ENCODE peak calls at places on chromosomes 2 and 18, in four cellular contexts. One of them, this sample, is unnamed.

GRCh38 chr2:180622122-180622918 is 358.1 kb upstream of the UBE2E3 start:
- DNase-seq in HepG2: no peak
- DNase-seq in K562: no peak
- DNase-seq in GM12878: no peak
- DNase-seq in this sample: no peak

GRCh38 chr2:14673351-14673875 is 40.9 kb downstream of the LRATD1 start:
- DNase-seq in HepG2: no peak
- DNase-seq in K562: no peak
- DNase-seq in GM12878: no peak
- DNase-seq in this sample: no peak

GRCh38 chr2:42046819-42047487 is 868 bp upstream of the PKDCC start:
- DNase-seq in HepG2: peak
- DNase-seq in K562: no peak
- DNase-seq in GM12878: no peak
- DNase-seq in this sample: peak

GRCh38 chr18:2515408-2515807 is 55.9 kb downstream of the METTL4 start:
- DNase-seq in HepG2: no peak
- DNase-seq in K562: no peak
- DNase-seq in GM12878: no peak
- DNase-seq in this sample: no peak

GRCh38 chr2:231721641-231722310 is 13.5 kb downstream of the PTMA start:
- DNase-seq in HepG2: no peak
- DNase-seq in K562: no peak
- DNase-seq in GM12878: no peak
- DNase-seq in this sample: no peak

GRCh38 chr18:7568426-7568825 is 1.3 kb downstream of the PTPRM start:
- DNase-seq in HepG2: peak
- DNase-seq in K562: no peak
- DNase-seq in GM12878: no peak
- DNase-seq in this sample: peak

GRCh38 chr2:3644891-3645605 is 13.0 kb upstream of the ALLC start:
- DNase-seq in HepG2: no peak
- DNase-seq in K562: no peak
- DNase-seq in GM12878: no peak
- DNase-seq in this sample: peak

GRCh38 chr18:68766433-68766832 is 31.4 kb upstream of the CCDC102B start:
- DNase-seq in HepG2: no peak
- DNase-seq in K562: no peak
- DNase-seq in GM12878: no peak
- DNase-seq in this sample: no peak

GRCh38 chr2:151638188-151638933 is 95.9 kb downstream of the NEB start:
- DNase-seq in HepG2: peak
- DNase-seq in K562: no peak
- DNase-seq in GM12878: peak
- DNase-seq in this sample: no peak

GRCh38 chr2:109295070-109295780 is 166.2 kb downstream of the SH3RF3 start:
- DNase-seq in HepG2: no peak
- DNase-seq in K562: no peak
- DNase-seq in GM12878: no peak
- DNase-seq in this sample: no peak

GRCh38 chr2:105344704-105345345 is 7.5 kb downstream of the C2orf49 start:
- DNase-seq in HepG2: peak
- DNase-seq in K562: no peak
- DNase-seq in GM12878: no peak
- DNase-seq in this sample: no peak

GRCh38 chr18:40673150-40673549 is 1281.9 kb upstream of the PIK3C3 start:
- DNase-seq in HepG2: no peak
- DNase-seq in K562: no peak
- DNase-seq in GM12878: no peak
- DNase-seq in this sample: no peak

GRCh38 chr18:34999734-35000397 is 41.3 kb upstream of the MAPRE2 start:
- DNase-seq in HepG2: no peak
- DNase-seq in K562: no peak
- DNase-seq in GM12878: no peak
- DNase-seq in this sample: no peak

GRCh38 chr18:4236940-4237686 is 218.0 kb downstream of the DLGAP1 start:
- DNase-seq in HepG2: no peak
- DNase-seq in K562: no peak
- DNase-seq in GM12878: no peak
- DNase-seq in this sample: no peak

GRCh38 chr18:4232656-4233055 is 222.5 kb downstream of the DLGAP1 start:
- DNase-seq in HepG2: no peak
- DNase-seq in K562: no peak
- DNase-seq in GM12878: no peak
- DNase-seq in this sample: no peak

GRCh38 chr18:4230450-4231168 is 224.5 kb downstream of the DLGAP1 start:
- DNase-seq in HepG2: no peak
- DNase-seq in K562: no peak
- DNase-seq in GM12878: no peak
- DNase-seq in this sample: no peak

GRCh38 chr18:4233468-4233867 is 221.6 kb downstream of the DLGAP1 start:
- DNase-seq in HepG2: no peak
- DNase-seq in K562: no peak
- DNase-seq in GM12878: no peak
- DNase-seq in this sample: no peak
- TF ChIP-seq CBFB in HepG2: no peak
- TF ChIP-seq CBFB in K562: no peak
- TF ChIP-seq CBFB in GM12878: no peak
- TF ChIP-seq CBFB in this sample: no peak

GRCh38 chr2:100011272-100011711 is 131.1 kb downstream of the AFF3 start:
- DNase-seq in HepG2: no peak
- DNase-seq in K562: no peak
- DNase-seq in GM12878: no peak
- DNase-seq in this sample: no peak
- TF ChIP-seq CBFB in HepG2: no peak
- TF ChIP-seq CBFB in K562: no peak
- TF ChIP-seq CBFB in GM12878: no peak
- TF ChIP-seq CBFB in this sample: no peak

GRCh38 chr2:18180031-18180610 is 301.7 kb downstream of the KCNS3 start:
- DNase-seq in HepG2: no peak
- DNase-seq in K562: no peak
- DNase-seq in GM12878: no peak
- DNase-seq in this sample: no peak

GRCh38 chr2:18176679-18177215 is 298.3 kb downstream of the KCNS3 start:
- DNase-seq in HepG2: no peak
- DNase-seq in K562: no peak
- DNase-seq in GM12878: no peak
- DNase-seq in this sample: no peak

DNA sequence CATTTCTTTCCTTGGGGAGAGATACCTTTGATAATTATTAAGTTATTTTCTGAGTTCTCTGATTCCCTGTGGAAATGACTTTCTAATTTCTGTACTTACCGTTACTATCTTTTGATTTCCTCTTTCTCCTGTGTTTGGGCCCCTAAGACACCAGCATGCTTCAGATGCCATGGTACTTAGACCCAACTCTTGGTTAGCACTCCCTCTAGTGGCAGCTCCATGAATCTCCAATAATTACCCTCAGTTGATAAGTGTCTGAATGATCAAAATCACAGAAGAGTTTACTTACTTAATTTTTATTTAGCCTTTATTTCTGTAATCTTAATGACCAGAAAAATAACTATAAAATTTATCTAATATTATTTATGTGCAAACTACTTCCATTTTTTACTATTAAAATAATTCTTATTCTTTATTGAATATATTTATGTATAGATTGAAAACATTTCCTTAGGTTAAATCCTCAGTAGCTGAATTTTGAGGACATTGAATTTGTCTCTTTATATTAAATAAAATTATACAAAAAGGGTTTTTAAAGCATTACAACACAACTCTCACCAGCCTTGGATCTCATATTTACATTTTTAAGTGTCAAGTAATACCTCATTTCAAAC is 300.4 kb downstream of the KCNS3 start:
- DNase-seq in HepG2: peak
- DNase-seq in K562: peak
- DNase-seq in GM12878: peak
- DNase-seq in this sample: peak
- TF ChIP-seq CBFB in HepG2: no peak
- TF ChIP-seq CBFB in K562: no peak
- TF ChIP-seq CBFB in GM12878: no peak
- TF ChIP-seq CBFB in this sample: no peak

GRCh38 chr2:70630761-70631160 is 77.1 kb upstream of the TGFA start:
- DNase-seq in HepG2: no peak
- DNase-seq in K562: no peak
- DNase-seq in GM12878: no peak
- DNase-seq in this sample: no peak

GRCh38 chr2:70627499-70627898 is 73.9 kb upstream of the TGFA start:
- DNase-seq in HepG2: peak
- DNase-seq in K562: no peak
- DNase-seq in GM12878: no peak
- DNase-seq in this sample: no peak

GRCh38 chr2:70632388-70632787 is 78.8 kb upstream of the TGFA start:
- DNase-seq in HepG2: no peak
- DNase-seq in K562: no peak
- DNase-seq in GM12878: no peak
- DNase-seq in this sample: no peak

GRCh38 chr2:70626254-70626990 is 72.8 kb upstream of the TGFA start:
- DNase-seq in HepG2: no peak
- DNase-seq in K562: peak
- DNase-seq in GM12878: no peak
- DNase-seq in this sample: peak
- TF ChIP-seq CBFB in HepG2: no peak
- TF ChIP-seq CBFB in K562: no peak
- TF ChIP-seq CBFB in GM12878: no peak
- TF ChIP-seq CBFB in this sample: no peak

GRCh38 chr2:62747876-62748275 is 42.4 kb downstream of the EHBP1 start:
- DNase-seq in HepG2: no peak
- DNase-seq in K562: no peak
- DNase-seq in GM12878: no peak
- DNase-seq in this sample: no peak
- TF ChIP-seq CBFB in HepG2: no peak
- TF ChIP-seq CBFB in K562: no peak
- TF ChIP-seq CBFB in GM12878: no peak
- TF ChIP-seq CBFB in this sample: no peak

GRCh38 chr2:191930205-191930604 is 83.3 kb upstream of the CAVIN2 start:
- DNase-seq in HepG2: no peak
- DNase-seq in K562: no peak
- DNase-seq in GM12878: no peak
- DNase-seq in this sample: no peak

GRCh38 chr2:191927319-191927867 is 80.5 kb upstream of the CAVIN2 start:
- DNase-seq in HepG2: no peak
- DNase-seq in K562: peak
- DNase-seq in GM12878: no peak
- DNase-seq in this sample: no peak

GRCh38 chr2:191929288-191929687 is 82.4 kb upstream of the CAVIN2 start:
- DNase-seq in HepG2: no peak
- DNase-seq in K562: no peak
- DNase-seq in GM12878: no peak
- DNase-seq in this sample: no peak

GRCh38 chr2:191926671-191927070 is 79.8 kb upstream of the CAVIN2 start:
- DNase-seq in HepG2: no peak
- DNase-seq in K562: no peak
- DNase-seq in GM12878: peak
- DNase-seq in this sample: no peak

DNA sequence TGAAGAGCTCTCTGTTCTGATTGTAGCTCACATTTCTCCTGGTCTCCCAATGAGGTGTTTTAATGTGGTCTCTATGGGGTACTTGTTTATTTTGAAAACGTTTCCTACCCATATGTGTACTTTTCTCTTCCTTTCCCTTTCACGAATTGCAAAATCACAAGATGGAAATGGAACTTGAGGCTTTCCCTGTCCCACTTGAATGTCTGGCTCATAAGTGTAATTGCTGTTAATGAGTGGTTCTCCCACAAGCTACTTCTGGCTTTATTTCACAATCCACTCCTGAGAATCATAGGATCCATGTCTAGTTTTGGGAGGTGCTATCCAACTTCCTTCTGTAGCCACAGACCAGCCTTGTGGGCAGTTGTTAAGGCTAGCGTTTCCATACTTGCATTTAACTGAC is 81.1 kb upstream of the CAVIN2 start:
- DNase-seq in HepG2: no peak
- DNase-seq in K562: no peak
- DNase-seq in GM12878: no peak
- DNase-seq in this sample: no peak
- TF ChIP-seq CBFB in HepG2: no peak
- TF ChIP-seq CBFB in K562: no peak
- TF ChIP-seq CBFB in GM12878: no peak
- TF ChIP-seq CBFB in this sample: no peak

GRCh38 chr2:70927641-70928040 is 8.1 kb upstream of the ATP6V1B1 start:
- DNase-seq in HepG2: no peak
- DNase-seq in K562: no peak
- DNase-seq in GM12878: no peak
- DNase-seq in this sample: no peak
- TF ChIP-seq CBFB in HepG2: no peak
- TF ChIP-seq CBFB in K562: no peak
- TF ChIP-seq CBFB in GM12878: no peak
- TF ChIP-seq CBFB in this sample: no peak

GRCh38 chr18:9343577-9343976 is 9.0 kb downstream of the TWSG1 start:
- DNase-seq in HepG2: no peak
- DNase-seq in K562: no peak
- DNase-seq in GM12878: no peak
- DNase-seq in this sample: no peak
- TF ChIP-seq CBFB in HepG2: no peak
- TF ChIP-seq CBFB in K562: no peak
- TF ChIP-seq CBFB in GM12878: no peak
- TF ChIP-seq CBFB in this sample: no peak

DNA sequence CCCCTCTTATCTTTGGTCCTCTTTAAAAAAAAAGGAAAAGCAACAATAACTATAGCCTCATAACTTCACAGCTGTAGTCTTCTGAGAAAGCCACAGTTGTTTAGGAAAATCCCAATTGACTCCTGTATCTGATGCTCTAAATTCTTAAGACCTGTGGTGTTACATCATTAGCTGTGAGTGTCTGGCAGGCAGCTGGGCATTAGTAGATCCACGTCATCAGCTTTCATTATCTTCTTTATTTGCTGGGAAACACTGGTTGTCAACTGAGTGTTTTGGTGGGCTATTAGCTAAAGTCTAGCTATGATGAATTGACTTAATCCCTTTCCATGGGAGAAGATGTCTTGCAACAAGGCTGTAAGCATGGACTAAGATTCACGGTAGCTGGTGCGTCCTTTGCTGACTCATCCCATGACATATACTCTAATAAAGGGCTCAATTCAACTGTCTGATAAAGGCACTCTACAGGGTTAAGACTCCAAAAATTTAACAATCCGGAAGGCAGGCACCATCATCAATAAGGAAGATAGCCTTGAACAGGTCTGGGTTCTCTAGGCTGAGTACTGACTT is 517.2 kb downstream of the PLCL1 start:
- DNase-seq in HepG2: no peak
- DNase-seq in K562: no peak
- DNase-seq in GM12878: no peak
- DNase-seq in this sample: no peak
- TF ChIP-seq CBFB in HepG2: no peak
- TF ChIP-seq CBFB in K562: no peak
- TF ChIP-seq CBFB in GM12878: no peak
- TF ChIP-seq CBFB in this sample: no peak

GRCh38 chr2:9554841-9555337 is 741 bp downstream of the ADAM17 start:
- DNase-seq in HepG2: peak
- DNase-seq in K562: no peak
- DNase-seq in GM12878: no peak
- DNase-seq in this sample: no peak
- TF ChIP-seq CBFB in HepG2: no peak
- TF ChIP-seq CBFB in K562: no peak
- TF ChIP-seq CBFB in GM12878: no peak
- TF ChIP-seq CBFB in this sample: no peak

This sample was measured in WTC11.